ENCODE peak calls at places on chromosomes 16 and 17, in nine cellular contexts. R, S, D, V, U, J, F, L and Y are unnamed samples.

GRCh38 chr16:30761427-30761927 is 385 bp downstream of the CFAP119 start:
- DNase-seq in L (no peak), V (no peak), U (no peak), S (peak; percentile 64), D (peak; percentile 42), R (no peak), J (no peak), F (no peak), Y (no peak)

GRCh38 chr17:9003355-9004131 is 17.8 kb upstream of the NTN1 start:
- DNase-seq in S (no peak), J (no peak), V (no peak), D (no peak), F (no peak), U (no peak), L (peak; percentile 54), R (no peak), Y (no peak)

GRCh38 chr17:79205688-79206205 is 131.1 kb downstream of the ENGASE start:
- DNase-seq in U (no peak), D (no peak), L (no peak), F (no peak), V (no peak), S (peak; percentile 41), R (no peak), J (no peak), Y (no peak)

GRCh38 chr16:86073103-86073625 is 174.2 kb downstream of the IRF8 start:
- DNase-seq in U (no peak), F (no peak), V (no peak), L (no peak), J (no peak), S (no peak), D (no peak), R (no peak), Y (no peak)

GRCh38 chr17:50519141-50519834 is 11.0 kb downstream of the MYCBPAP start:
- DNase-seq in L (no peak), V (no peak), F (no peak), J (no peak), U (no peak), S (peak; percentile 95), D (no peak), R (no peak), Y (no peak)

GRCh38 chr16:73028721-73029361 is 19.1 kb downstream of the ZFHX3 start:
- DNase-seq in F (no peak), V (no peak), S (peak; percentile 71), U (no peak), L (no peak), R (no peak), J (no peak), D (no peak), Y (no peak)

GRCh38 chr17:14198013-14198412 is 38.6 kb downstream of the CDRT15 start:
- DNase-seq in U (no peak), R (peak; percentile 38), F (no peak), J (peak; percentile 65), D (no peak), S (no peak), V (no peak), L (no peak), Y (no peak)

GRCh38 chr16:27154573-27155521 is 48.5 kb upstream of the KDM8 start:
- DNase-seq in J (peak; percentile 59), S (peak; percentile 39), R (no peak), V (peak; percentile 55), L (peak; percentile 50), D (peak; percentile 56), U (no peak), F (peak; percentile 32), Y (no peak)

GRCh38 chr16:57720142-57720575 is 15.4 kb upstream of the KATNB1 start:
- DNase-seq in U (peak; percentile 21), L (peak; percentile 16), F (no peak), J (peak; percentile 53), S (peak; percentile 59), D (peak; percentile 12), R (no peak), V (no peak), Y (no peak)

GRCh38 chr17:979539-980405 is at the start of gene NXN:
- DNase-seq in S (peak; percentile 81), F (peak; percentile 68), V (peak; percentile 89), R (peak; percentile 53), L (peak; percentile 71), J (peak; percentile 87), U (no peak), D (peak; percentile 81), Y (no peak)

GRCh38 chr16:4298761-4299522 is 16.9 kb upstream of the GLIS2 start:
- DNase-seq in L (peak; percentile 37), D (no peak), R (no peak), F (peak; percentile 68), U (peak; percentile 62), V (no peak), S (peak; percentile 95), J (peak; percentile 87), Y (peak; percentile 76)

GRCh38 chr16:67939507-67940435 is 3.1 kb upstream of the PSMB10 start:
- DNase-seq in R (no peak), L (no peak), V (no peak), D (peak; percentile 56), F (no peak), U (no peak), J (no peak), S (no peak), Y (no peak)

GRCh38 chr16:76970745-76971099 is 220.3 kb upstream of the MON1B start:
- DNase-seq in V (no peak), D (no peak), F (no peak), S (no peak), J (no peak), U (no peak), R (no peak), L (no peak), Y (no peak)

GRCh38 chr16:62475573-62475972 is 439.3 kb upstream of the CDH8 start:
- DNase-seq in L (no peak), J (no peak), F (no peak), V (no peak), S (no peak), D (no peak), R (no peak), U (no peak), Y (no peak)

GRCh38 chr17:40551874-40552768 is 13.2 kb downstream of the CCR7 start:
- DNase-seq in R (no peak), U (peak; percentile 86), D (no peak), F (peak; percentile 51), L (no peak), S (no peak), V (no peak), J (peak; percentile 30), Y (peak; percentile 90)

GRCh38 chr17:19305261-19305660 is 57.3 kb downstream of the B9D1 start:
- DNase-seq in J (no peak), U (no peak), R (no peak), V (no peak), S (no peak), L (no peak), F (no peak), D (no peak), Y (no peak)

GRCh38 chr17:39141294-39141693 is 10.1 kb downstream of the PLXDC1 start:
- DNase-seq in S (no peak), J (no peak), L (no peak), R (no peak), V (no peak), U (no peak), D (no peak), F (no peak), Y (no peak)

GRCh38 chr17:71117461-71117860 is 948.1 kb downstream of the KCNJ2 start:
- DNase-seq in R (no peak), F (no peak), U (no peak), D (no peak), J (no peak), S (no peak), V (no peak), L (no peak), Y (peak; percentile 36)

GRCh38 chr17:58365980-58366595 is 14.1 kb upstream of the SUPT4H1 start:
- DNase-seq in V (no peak), S (no peak), U (no peak), L (no peak), R (no peak), D (no peak), J (no peak), F (no peak), Y (no peak)

GRCh38 chr17:46977348-46977747 is 1.7 kb downstream of the RPRML start:
- DNase-seq in R (no peak), S (peak; percentile 61), L (no peak), U (no peak), V (no peak), J (no peak), D (no peak), F (no peak), Y (peak; percentile 9)

GRCh38 chr17:28180449-28180848 is 138.0 kb downstream of the NLK start:
- DNase-seq in J (no peak), F (no peak), R (no peak), U (no peak), V (no peak), S (no peak), L (no peak), D (no peak), Y (no peak)

GRCh38 chr16:58440094-58440493 is 47.8 kb downstream of the GINS3 start:
- DNase-seq in F (no peak), D (no peak), S (no peak), R (no peak), J (no peak), V (no peak), U (no peak), L (no peak), Y (no peak)

GRCh38 chr17:15265131-15265530 is at the start of gene PMP22:
- DNase-seq in F (peak; percentile 59), J (no peak), S (no peak), L (no peak), R (no peak), U (no peak), V (no peak), D (no peak), Y (no peak)

GRCh38 chr17:49000943-49001342 is 3.8 kb downstream of the IGF2BP1 start:
- DNase-seq in J (no peak), S (no peak), D (no peak), L (no peak), R (no peak), F (no peak), U (no peak), V (no peak), Y (no peak)

GRCh38 chr17:60170835-60171752 is 21.3 kb downstream of the CA4 start:
- DNase-seq in V (no peak), R (peak; percentile 59), F (no peak), L (no peak), S (no peak), U (no peak), J (no peak), D (no peak), Y (no peak)

GRCh38 chr17:63437287-63438091 is 8.6 kb downstream of the CYB561 start:
- DNase-seq in J (no peak), V (no peak), R (no peak), L (no peak), D (no peak), U (no peak), F (no peak), S (no peak), Y (no peak)

GRCh38 chr16:53744449-53744848 is 40.5 kb downstream of the FTO start:
- DNase-seq in F (no peak), L (no peak), D (peak; percentile 38), V (no peak), S (peak; percentile 27), J (no peak), U (no peak), R (no peak), Y (no peak)

GRCh38 chr17:61874075-61874474 is 10.7 kb upstream of the BRIP1 start:
- DNase-seq in V (no peak), R (no peak), F (no peak), L (no peak), U (no peak), J (no peak), S (no peak), D (no peak), Y (no peak)

GRCh38 chr17:1058423-1059130 is 61.6 kb downstream of the TIMM22 start:
- DNase-seq in R (peak; percentile 1), V (no peak), S (peak; percentile 65), D (peak; percentile 9), U (no peak), L (no peak), J (peak; percentile 74), F (no peak), Y (no peak)

GRCh38 chr16:86901483-86901882 is 323.1 kb downstream of the FOXL1 start:
- DNase-seq in S (peak; percentile 56), L (no peak), J (no peak), R (no peak), D (no peak), F (no peak), V (no peak), U (no peak), Y (peak; percentile 34)

GRCh38 chr17:27635275-27635823 is 4.4 kb downstream of the LGALS9 start:
- DNase-seq in F (no peak), S (no peak), D (no peak), V (no peak), U (no peak), J (peak; percentile 42), R (no peak), L (no peak), Y (no peak)